ENCODE peak calls at places on chromosomes 6 and 20, in ten cellular contexts. One of them, this sample, is unnamed.

GRCh38 chr6:148771212-148771601 is 24.4 kb downstream of the UST start:
- DNase-seq in NCI-H1105 treated with DMSO at 0.1 percent for 48 hours: peak; percentile 77
- DNase-seq in CD14-positive monocyte: no peak
- DNase-seq in A549: no peak
- DNase-seq in naive thymus-derived CD4-positive, alpha-beta T cell: no peak
- DNase-seq in activated T-helper 9 cell treated with anti-CD3 and anti-CD28 coated beads, Interleukin-2, amount 50 U/mL, for 16 hours: no peak
- DNase-seq in SK-N-MC: no peak
- DNase-seq in aorta: no peak
- DNase-seq in T1000: no peak
- DNase-seq in RPMI7951: no peak
- DNase-seq in this sample: no peak

GRCh38 chr20:54132612-54133433 is 41.0 kb downstream of the CYP24A1 start:
- DNase-seq in aorta: no peak
- DNase-seq in RPMI7951: peak; percentile 99
- DNase-seq in naive thymus-derived CD4-positive, alpha-beta T cell: no peak
- DNase-seq in T1000: peak; percentile 81
- DNase-seq in NCI-H1105 treated with DMSO at 0.1 percent for 48 hours: peak; percentile 4
- DNase-seq in SK-N-MC: no peak
- DNase-seq in CD14-positive monocyte: peak; percentile 74
- DNase-seq in A549: peak; percentile 70
- DNase-seq in activated T-helper 9 cell treated with anti-CD3 and anti-CD28 coated beads, Interleukin-2, amount 50 U/mL, for 16 hours: no peak
- DNase-seq in this sample: no peak

GRCh38 chr20:9867196-9867980 is 28.5 kb upstream of the PAK5 start:
- DNase-seq in SK-N-MC: no peak
- DNase-seq in RPMI7951: no peak
- DNase-seq in A549: no peak
- DNase-seq in T1000: no peak
- DNase-seq in NCI-H1105 treated with DMSO at 0.1 percent for 48 hours: no peak
- DNase-seq in aorta: no peak
- DNase-seq in CD14-positive monocyte: no peak
- DNase-seq in activated T-helper 9 cell treated with anti-CD3 and anti-CD28 coated beads, Interleukin-2, amount 50 U/mL, for 16 hours: no peak
- DNase-seq in naive thymus-derived CD4-positive, alpha-beta T cell: no peak
- DNase-seq in this sample: no peak

GRCh38 chr6:142756215-142756630 is 188.8 kb downstream of the HIVEP2 start:
- DNase-seq in naive thymus-derived CD4-positive, alpha-beta T cell: no peak
- DNase-seq in A549: no peak
- DNase-seq in SK-N-MC: no peak
- DNase-seq in aorta: no peak
- DNase-seq in T1000: peak; percentile 22
- DNase-seq in NCI-H1105 treated with DMSO at 0.1 percent for 48 hours: no peak
- DNase-seq in activated T-helper 9 cell treated with anti-CD3 and anti-CD28 coated beads, Interleukin-2, amount 50 U/mL, for 16 hours: no peak
- DNase-seq in RPMI7951: peak; percentile 81
- DNase-seq in CD14-positive monocyte: no peak
- DNase-seq in this sample: no peak

GRCh38 chr6:67265996-67266768 is 1368.9 kb upstream of the ADGRB3 start:
- DNase-seq in A549: no peak
- DNase-seq in naive thymus-derived CD4-positive, alpha-beta T cell: no peak
- DNase-seq in RPMI7951: no peak
- DNase-seq in aorta: no peak
- DNase-seq in NCI-H1105 treated with DMSO at 0.1 percent for 48 hours: no peak
- DNase-seq in CD14-positive monocyte: no peak
- DNase-seq in SK-N-MC: no peak
- DNase-seq in T1000: no peak
- DNase-seq in activated T-helper 9 cell treated with anti-CD3 and anti-CD28 coated beads, Interleukin-2, amount 50 U/mL, for 16 hours: no peak
- DNase-seq in this sample: no peak

GRCh38 chr20:37541326-37541725 is 13.7 kb upstream of the BLCAP start:
- DNase-seq in T1000: no peak
- DNase-seq in activated T-helper 9 cell treated with anti-CD3 and anti-CD28 coated beads, Interleukin-2, amount 50 U/mL, for 16 hours: no peak
- DNase-seq in aorta: no peak
- DNase-seq in A549: no peak
- DNase-seq in naive thymus-derived CD4-positive, alpha-beta T cell: no peak
- DNase-seq in RPMI7951: no peak
- DNase-seq in SK-N-MC: no peak
- DNase-seq in CD14-positive monocyte: no peak
- DNase-seq in NCI-H1105 treated with DMSO at 0.1 percent for 48 hours: no peak
- DNase-seq in this sample: no peak

GRCh38 chr6:166942393-166943168 is 13.8 kb downstream of the RNASET2 start:
- DNase-seq in naive thymus-derived CD4-positive, alpha-beta T cell: peak; percentile 84
- DNase-seq in activated T-helper 9 cell treated with anti-CD3 and anti-CD28 coated beads, Interleukin-2, amount 50 U/mL, for 16 hours: peak; percentile 54
- DNase-seq in SK-N-MC: no peak
- DNase-seq in CD14-positive monocyte: no peak
- DNase-seq in NCI-H1105 treated with DMSO at 0.1 percent for 48 hours: no peak
- DNase-seq in RPMI7951: no peak
- DNase-seq in aorta: no peak
- DNase-seq in T1000: no peak
- DNase-seq in A549: no peak
- DNase-seq in this sample: peak; percentile 65

GRCh38 chr20:36717657-36718056 is 28.2 kb downstream of the NDRG3 start:
- DNase-seq in naive thymus-derived CD4-positive, alpha-beta T cell: no peak
- DNase-seq in A549: no peak
- DNase-seq in activated T-helper 9 cell treated with anti-CD3 and anti-CD28 coated beads, Interleukin-2, amount 50 U/mL, for 16 hours: no peak
- DNase-seq in SK-N-MC: no peak
- DNase-seq in T1000: no peak
- DNase-seq in NCI-H1105 treated with DMSO at 0.1 percent for 48 hours: peak; percentile 3
- DNase-seq in aorta: no peak
- DNase-seq in CD14-positive monocyte: no peak
- DNase-seq in RPMI7951: peak; percentile 10
- DNase-seq in this sample: no peak

GRCh38 chr6:81962198-81962597 is 209.7 kb upstream of the TENT5A start:
- DNase-seq in naive thymus-derived CD4-positive, alpha-beta T cell: no peak
- DNase-seq in T1000: no peak
- DNase-seq in A549: no peak
- DNase-seq in RPMI7951: peak; percentile 30
- DNase-seq in NCI-H1105 treated with DMSO at 0.1 percent for 48 hours: no peak
- DNase-seq in aorta: no peak
- DNase-seq in activated T-helper 9 cell treated with anti-CD3 and anti-CD28 coated beads, Interleukin-2, amount 50 U/mL, for 16 hours: no peak
- DNase-seq in SK-N-MC: no peak
- DNase-seq in CD14-positive monocyte: no peak
- DNase-seq in this sample: no peak

GRCh38 chr20:18188446-18188845 is 50.8 kb downstream of the KAT14 start:
- DNase-seq in CD14-positive monocyte: no peak
- DNase-seq in naive thymus-derived CD4-positive, alpha-beta T cell: no peak
- DNase-seq in activated T-helper 9 cell treated with anti-CD3 and anti-CD28 coated beads, Interleukin-2, amount 50 U/mL, for 16 hours: no peak
- DNase-seq in T1000: no peak
- DNase-seq in RPMI7951: no peak
- DNase-seq in SK-N-MC: no peak
- DNase-seq in aorta: no peak
- DNase-seq in A549: no peak
- DNase-seq in NCI-H1105 treated with DMSO at 0.1 percent for 48 hours: no peak
- DNase-seq in this sample: no peak

GRCh38 chr6:114449659-114450058 is 106.8 kb upstream of the HS3ST5 start:
- DNase-seq in CD14-positive monocyte: no peak
- DNase-seq in NCI-H1105 treated with DMSO at 0.1 percent for 48 hours: no peak
- DNase-seq in T1000: no peak
- DNase-seq in RPMI7951: no peak
- DNase-seq in A549: no peak
- DNase-seq in SK-N-MC: no peak
- DNase-seq in naive thymus-derived CD4-positive, alpha-beta T cell: no peak
- DNase-seq in activated T-helper 9 cell treated with anti-CD3 and anti-CD28 coated beads, Interleukin-2, amount 50 U/mL, for 16 hours: no peak
- DNase-seq in aorta: no peak
- DNase-seq in this sample: no peak

GRCh38 chr20:16927031-16927430 is 178.9 kb downstream of the OTOR start:
- DNase-seq in aorta: no peak
- DNase-seq in SK-N-MC: no peak
- DNase-seq in RPMI7951: no peak
- DNase-seq in activated T-helper 9 cell treated with anti-CD3 and anti-CD28 coated beads, Interleukin-2, amount 50 U/mL, for 16 hours: no peak
- DNase-seq in CD14-positive monocyte: no peak
- DNase-seq in A549: no peak
- DNase-seq in NCI-H1105 treated with DMSO at 0.1 percent for 48 hours: peak; percentile 31
- DNase-seq in naive thymus-derived CD4-positive, alpha-beta T cell: no peak
- DNase-seq in T1000: no peak
- DNase-seq in this sample: no peak

GRCh38 chr20:45359406-45360148 is 3.4 kb upstream of the SYS1 start:
- DNase-seq in aorta: no peak
- DNase-seq in activated T-helper 9 cell treated with anti-CD3 and anti-CD28 coated beads, Interleukin-2, amount 50 U/mL, for 16 hours: no peak
- DNase-seq in NCI-H1105 treated with DMSO at 0.1 percent for 48 hours: no peak
- DNase-seq in SK-N-MC: no peak
- DNase-seq in T1000: no peak
- DNase-seq in CD14-positive monocyte: no peak
- DNase-seq in RPMI7951: peak; percentile 91
- DNase-seq in naive thymus-derived CD4-positive, alpha-beta T cell: no peak
- DNase-seq in A549: no peak
- DNase-seq in this sample: no peak

GRCh38 chr6:5205877-5206840 is 54.6 kb downstream of the LYRM4 start:
- DNase-seq in RPMI7951: peak; percentile 60
- DNase-seq in aorta: no peak
- DNase-seq in naive thymus-derived CD4-positive, alpha-beta T cell: no peak
- DNase-seq in CD14-positive monocyte: no peak
- DNase-seq in A549: no peak
- DNase-seq in SK-N-MC: peak; percentile 70
- DNase-seq in NCI-H1105 treated with DMSO at 0.1 percent for 48 hours: no peak
- DNase-seq in activated T-helper 9 cell treated with anti-CD3 and anti-CD28 coated beads, Interleukin-2, amount 50 U/mL, for 16 hours: no peak
- DNase-seq in T1000: no peak
- DNase-seq in this sample: no peak

GRCh38 chr20:5784735-5785134 is 34.5 kb downstream of the SHLD1 start:
- DNase-seq in NCI-H1105 treated with DMSO at 0.1 percent for 48 hours: no peak
- DNase-seq in RPMI7951: no peak
- DNase-seq in naive thymus-derived CD4-positive, alpha-beta T cell: no peak
- DNase-seq in A549: no peak
- DNase-seq in T1000: no peak
- DNase-seq in CD14-positive monocyte: no peak
- DNase-seq in aorta: no peak
- DNase-seq in activated T-helper 9 cell treated with anti-CD3 and anti-CD28 coated beads, Interleukin-2, amount 50 U/mL, for 16 hours: no peak
- DNase-seq in SK-N-MC: no peak
- DNase-seq in this sample: no peak

GRCh38 chr6:137678451-137678850 is 184.3 kb upstream of the OLIG3 start:
- DNase-seq in CD14-positive monocyte: no peak
- DNase-seq in T1000: no peak
- DNase-seq in activated T-helper 9 cell treated with anti-CD3 and anti-CD28 coated beads, Interleukin-2, amount 50 U/mL, for 16 hours: no peak
- DNase-seq in A549: no peak
- DNase-seq in NCI-H1105 treated with DMSO at 0.1 percent for 48 hours: no peak
- DNase-seq in naive thymus-derived CD4-positive, alpha-beta T cell: no peak
- DNase-seq in aorta: no peak
- DNase-seq in SK-N-MC: no peak
- DNase-seq in RPMI7951: no peak
- DNase-seq in this sample: no peak

GRCh38 chr20:12723811-12724210 is 285.0 kb upstream of the SPTLC3 start:
- DNase-seq in T1000: no peak
- DNase-seq in A549: no peak
- DNase-seq in NCI-H1105 treated with DMSO at 0.1 percent for 48 hours: no peak
- DNase-seq in SK-N-MC: no peak
- DNase-seq in RPMI7951: no peak
- DNase-seq in naive thymus-derived CD4-positive, alpha-beta T cell: no peak
- DNase-seq in CD14-positive monocyte: no peak
- DNase-seq in aorta: no peak
- DNase-seq in activated T-helper 9 cell treated with anti-CD3 and anti-CD28 coated beads, Interleukin-2, amount 50 U/mL, for 16 hours: no peak
- DNase-seq in this sample: no peak

GRCh38 chr6:134170844-134171243 is 118.4 kb upstream of the SLC2A12 start:
- DNase-seq in naive thymus-derived CD4-positive, alpha-beta T cell: no peak
- DNase-seq in aorta: no peak
- DNase-seq in A549: no peak
- DNase-seq in activated T-helper 9 cell treated with anti-CD3 and anti-CD28 coated beads, Interleukin-2, amount 50 U/mL, for 16 hours: no peak
- DNase-seq in RPMI7951: peak; percentile 54
- DNase-seq in T1000: no peak
- DNase-seq in CD14-positive monocyte: no peak
- DNase-seq in SK-N-MC: no peak
- DNase-seq in NCI-H1105 treated with DMSO at 0.1 percent for 48 hours: no peak
- DNase-seq in this sample: no peak

GRCh38 chr6:149454405-149454848 is 30.4 kb downstream of the ZC3H12D start:
- DNase-seq in SK-N-MC: no peak
- DNase-seq in RPMI7951: peak; percentile 99
- DNase-seq in activated T-helper 9 cell treated with anti-CD3 and anti-CD28 coated beads, Interleukin-2, amount 50 U/mL, for 16 hours: no peak
- DNase-seq in naive thymus-derived CD4-positive, alpha-beta T cell: no peak
- DNase-seq in NCI-H1105 treated with DMSO at 0.1 percent for 48 hours: peak; percentile 82
- DNase-seq in T1000: peak; percentile 84
- DNase-seq in CD14-positive monocyte: no peak
- DNase-seq in aorta: peak; percentile 98
- DNase-seq in A549: no peak
- DNase-seq in this sample: no peak

GRCh38 chr6:3380344-3381232 is 76.3 kb downstream of the SLC22A23 start:
- DNase-seq in RPMI7951: no peak
- DNase-seq in NCI-H1105 treated with DMSO at 0.1 percent for 48 hours: peak; percentile 49
- DNase-seq in aorta: no peak
- DNase-seq in A549: no peak
- DNase-seq in SK-N-MC: no peak
- DNase-seq in T1000: no peak
- DNase-seq in activated T-helper 9 cell treated with anti-CD3 and anti-CD28 coated beads, Interleukin-2, amount 50 U/mL, for 16 hours: no peak
- DNase-seq in naive thymus-derived CD4-positive, alpha-beta T cell: no peak
- DNase-seq in CD14-positive monocyte: no peak
- DNase-seq in this sample: no peak

GRCh38 chr20:59923514-59923913 is 9.9 kb downstream of the SYCP2 start:
- DNase-seq in naive thymus-derived CD4-positive, alpha-beta T cell: no peak
- DNase-seq in A549: no peak
- DNase-seq in CD14-positive monocyte: no peak
- DNase-seq in SK-N-MC: no peak
- DNase-seq in T1000: no peak
- DNase-seq in activated T-helper 9 cell treated with anti-CD3 and anti-CD28 coated beads, Interleukin-2, amount 50 U/mL, for 16 hours: no peak
- DNase-seq in NCI-H1105 treated with DMSO at 0.1 percent for 48 hours: no peak
- DNase-seq in aorta: no peak
- DNase-seq in RPMI7951: no peak
- DNase-seq in this sample: no peak

GRCh38 chr6:158016571-158017383 is 35.1 kb downstream of the SYNJ2 start:
- DNase-seq in CD14-positive monocyte: peak; percentile 6
- DNase-seq in naive thymus-derived CD4-positive, alpha-beta T cell: no peak
- DNase-seq in aorta: peak; percentile 47
- DNase-seq in A549: no peak
- DNase-seq in activated T-helper 9 cell treated with anti-CD3 and anti-CD28 coated beads, Interleukin-2, amount 50 U/mL, for 16 hours: no peak
- DNase-seq in RPMI7951: no peak
- DNase-seq in NCI-H1105 treated with DMSO at 0.1 percent for 48 hours: no peak
- DNase-seq in T1000: no peak
- DNase-seq in SK-N-MC: no peak
- DNase-seq in this sample: no peak

GRCh38 chr20:9555781-9556180 is 41.4 kb downstream of the LAMP5 start:
- DNase-seq in NCI-H1105 treated with DMSO at 0.1 percent for 48 hours: no peak
- DNase-seq in naive thymus-derived CD4-positive, alpha-beta T cell: no peak
- DNase-seq in activated T-helper 9 cell treated with anti-CD3 and anti-CD28 coated beads, Interleukin-2, amount 50 U/mL, for 16 hours: no peak
- DNase-seq in T1000: no peak
- DNase-seq in A549: no peak
- DNase-seq in CD14-positive monocyte: no peak
- DNase-seq in SK-N-MC: no peak
- DNase-seq in RPMI7951: peak; percentile 34
- DNase-seq in aorta: no peak
- DNase-seq in this sample: no peak

GRCh38 chr20:61884571-61885389 is 180.9 kb downstream of the TAF4 start:
- DNase-seq in CD14-positive monocyte: no peak
- DNase-seq in activated T-helper 9 cell treated with anti-CD3 and anti-CD28 coated beads, Interleukin-2, amount 50 U/mL, for 16 hours: no peak
- DNase-seq in A549: no peak
- DNase-seq in naive thymus-derived CD4-positive, alpha-beta T cell: no peak
- DNase-seq in NCI-H1105 treated with DMSO at 0.1 percent for 48 hours: no peak
- DNase-seq in aorta: no peak
- DNase-seq in T1000: no peak
- DNase-seq in SK-N-MC: no peak
- DNase-seq in RPMI7951: no peak
- DNase-seq in this sample: no peak

GRCh38 chr20:52130406-52130805 is 61.2 kb downstream of the ZFP64 start:
- DNase-seq in A549: no peak
- DNase-seq in SK-N-MC: no peak
- DNase-seq in activated T-helper 9 cell treated with anti-CD3 and anti-CD28 coated beads, Interleukin-2, amount 50 U/mL, for 16 hours: no peak
- DNase-seq in CD14-positive monocyte: no peak
- DNase-seq in RPMI7951: no peak
- DNase-seq in T1000: no peak
- DNase-seq in aorta: no peak
- DNase-seq in naive thymus-derived CD4-positive, alpha-beta T cell: no peak
- DNase-seq in NCI-H1105 treated with DMSO at 0.1 percent for 48 hours: no peak
- DNase-seq in this sample: no peak

GRCh38 chr6:26097268-26097875 is 10.1 kb downstream of the HFE start:
- DNase-seq in activated T-helper 9 cell treated with anti-CD3 and anti-CD28 coated beads, Interleukin-2, amount 50 U/mL, for 16 hours: peak; percentile 35
- DNase-seq in RPMI7951: peak; percentile 65
- DNase-seq in naive thymus-derived CD4-positive, alpha-beta T cell: peak; percentile 61
- DNase-seq in SK-N-MC: no peak
- DNase-seq in aorta: no peak
- DNase-seq in A549: peak; percentile 15
- DNase-seq in CD14-positive monocyte: no peak
- DNase-seq in NCI-H1105 treated with DMSO at 0.1 percent for 48 hours: peak; percentile 71
- DNase-seq in T1000: peak; percentile 18
- DNase-seq in this sample: peak; percentile 63